ENCODE peak calls at places on chromosomes 16 and 17, in seven cellular contexts. O is A549; L is stimulated activated CD4-positive, alpha-beta T cell treated with anti-CD3 and anti-CD28 coated beads, Interleukin-1b, Interleukin-23, amount 100 ng/mL, for 24 hours; I is hypothalamus; D is NCI-H2171; E is heart left ventricle; S is AG10803. G is an unnamed sample.

GRCh38 chr16:4580245-4580644 is 24.1 kb downstream of the C16orf96 start:
- DNase-seq in L (no peak), D (no peak), E (no peak), S (peak), O (peak), I (no peak), G (no peak)

GRCh38 chr16:22194707-22195444 is 11.2 kb upstream of the EEF2K start:
- DNase-seq in S (no peak), L (no peak), E (no peak), D (no peak), O (no peak), I (no peak), G (no peak)

GRCh38 chr17:29084476-29085148 is 41.7 kb downstream of the PIPOX start:
- DNase-seq in O (no peak), L (no peak), I (no peak), S (no peak), E (no peak), D (peak), G (peak)

GRCh38 chr16:89315791-89316581 is 98.5 kb downstream of the ZNF778 start:
- DNase-seq in D (no peak), I (no peak), L (peak), E (peak), S (peak), O (peak), G (peak)

GRCh38 chr17:76672270-76672851 is 28.8 kb upstream of the ST6GALNAC1 start:
- DNase-seq in S (no peak), L (no peak), E (no peak), O (no peak), I (no peak), D (no peak), G (no peak)

GRCh38 chr17:36153887-36154576 is 22.4 kb downstream of the TBC1D3B start:
- DNase-seq in D (no peak), L (no peak), O (no peak), E (no peak), S (no peak), I (no peak), G (no peak)

GRCh38 chr16:2194852-2195315 is 1.5 kb downstream of the CASKIN1 start:
- DNase-seq in D (no peak), I (no peak), S (peak), O (peak), L (no peak), E (no peak), G (peak)

GRCh38 chr16:12362482-12363458 is 386.2 kb downstream of the SNX29 start:
- DNase-seq in D (no peak), S (peak), E (peak), I (no peak), O (no peak), L (no peak), G (no peak)

GRCh38 chr17:17538417-17539391 is 42.5 kb upstream of the RASD1 start:
- DNase-seq in O (peak), S (no peak), D (no peak), L (no peak), I (no peak), E (no peak), G (peak)

GRCh38 chr17:81984773-81985410 is 7.5 kb downstream of the ASPSCR1 start:
- DNase-seq in S (no peak), I (no peak), D (no peak), L (no peak), E (no peak), O (no peak), G (no peak)

GRCh38 chr17:27533874-27534815 is 77.9 kb downstream of the KSR1 start:
- DNase-seq in L (no peak), D (no peak), I (no peak), E (no peak), O (peak), S (peak), G (no peak)

GRCh38 chr16:53984936-53985335 is 281.0 kb downstream of the FTO start:
- DNase-seq in O (no peak), D (no peak), E (no peak), L (no peak), I (no peak), S (no peak), G (no peak)

GRCh38 chr16:56932588-56933265 is 785 bp downstream of the HERPUD1 start:
- DNase-seq in D (no peak), L (no peak), O (peak), E (peak), S (peak), I (peak), G (peak)

GRCh38 chr17:7139400-7139799 is 24.8 kb upstream of the ASGR2 start:
- DNase-seq in E (no peak), S (no peak), L (no peak), O (no peak), D (no peak), I (no peak), G (no peak)

GRCh38 chr16:10661737-10662136 is 33.0 kb downstream of the TEKT5 start:
- DNase-seq in L (no peak), D (no peak), I (no peak), S (no peak), O (no peak), E (no peak), G (no peak)

GRCh38 chr16:50909831-50910697 is 168.2 kb downstream of the CYLD start:
- DNase-seq in E (no peak), I (no peak), S (no peak), O (no peak), L (no peak), D (no peak), G (no peak)

GRCh38 chr16:87822571-87822970 is 46.7 kb downstream of the SLC7A5 start:
- DNase-seq in D (no peak), E (no peak), L (no peak), O (no peak), I (no peak), S (no peak), G (no peak)

GRCh38 chr16:65481956-65482355 is 360.1 kb upstream of the CDH11 start:
- DNase-seq in L (no peak), E (no peak), D (no peak), I (no peak), S (no peak), O (no peak), G (no peak)

GRCh38 chr17:67258836-67259468 is 14.0 kb upstream of the HELZ start:
- DNase-seq in D (no peak), I (no peak), O (no peak), S (no peak), E (no peak), L (no peak), G (no peak)

GRCh38 chr17:41406205-41406604 is 8.8 kb upstream of the KRT31 start:
- DNase-seq in O (peak), L (no peak), E (no peak), I (no peak), D (no peak), S (no peak), G (peak)

GRCh38 chr16:9054460-9054859 is 37.0 kb upstream of the HAPSTR1 start:
- DNase-seq in D (no peak), I (no peak), S (no peak), O (no peak), E (no peak), L (no peak), G (no peak)

GRCh38 chr16:46843898-46844642 is 13.1 kb upstream of the C16orf87 start:
- DNase-seq in O (no peak), L (no peak), I (no peak), D (no peak), E (no peak), S (no peak), G (no peak)

GRCh38 chr17:77375917-77376651 is 235.3 kb downstream of the SEC14L1 start:
- DNase-seq in O (no peak), L (peak), S (peak), E (no peak), I (no peak), D (no peak), G (no peak)

GRCh38 chr17:5241861-5242671 is 7.4 kb upstream of the SCIMP start:
- DNase-seq in E (peak), I (no peak), L (no peak), S (no peak), O (no peak), D (no peak), G (no peak)

GRCh38 chr17:1793447-1793806 is 31.6 kb downstream of the SERPINF1 start:
- DNase-seq in I (no peak), S (no peak), O (no peak), D (peak), E (no peak), L (no peak), G (no peak)

GRCh38 chr16:84584678-84585077 is 33.2 kb downstream of the COTL1 start:
- DNase-seq in S (no peak), I (no peak), O (no peak), E (no peak), L (no peak), D (no peak), G (no peak)

GRCh38 chr17:56697190-56697589 is 103.7 kb downstream of the NOG start:
- DNase-seq in O (no peak), E (no peak), S (peak), D (no peak), L (no peak), I (no peak), G (no peak)

GRCh38 chr17:57908278-57908677 is 46.9 kb downstream of the CUEDC1 start:
- DNase-seq in O (no peak), L (no peak), I (no peak), E (no peak), S (no peak), D (no peak), G (no peak)

GRCh38 chr17:79702071-79702470 is 28.7 kb upstream of the ENPP7 start:
- DNase-seq in O (no peak), L (no peak), S (no peak), E (no peak), I (no peak), D (no peak), G (no peak)

GRCh38 chr17:39166437-39167335 is 725 bp upstream of the ARL5C start:
- DNase-seq in S (no peak), O (no peak), E (no peak), L (no peak), I (no peak), D (no peak), G (no peak)

GRCh38 chr16:719815-720506 is 985 bp upstream of the ANTKMT start:
- DNase-seq in L (no peak), I (peak), E (no peak), S (no peak), D (peak), O (peak), G (peak)

GRCh38 chr17:82031885-82032627 is 578 bp downstream of the RAC3 start:
- DNase-seq in E (no peak), O (no peak), D (peak), L (no peak), S (no peak), I (no peak), G (peak)

GRCh38 chr17:52442350-52442749 is 283.8 kb upstream of the CA10 start:
- DNase-seq in O (no peak), L (no peak), I (no peak), S (no peak), D (no peak), E (no peak), G (no peak)